ENCODE peak calls at places on chromosome 18, in four cellular contexts. One of them, this sample, is unnamed.

GRCh38 chr18:24268784-24269550 is 128.7 kb downstream of the OSBPL1A start:
- DNase-seq in prostate gland: no peak
- DNase-seq in breast epithelium: no peak
- DNase-seq in GM23248: no peak
- DNase-seq in this sample: no peak

GRCh38 chr18:48133675-48134251 is 203.3 kb upstream of the SMAD2 start:
- DNase-seq in prostate gland: peak; percentile 70
- DNase-seq in breast epithelium: no peak
- DNase-seq in GM23248: no peak
- DNase-seq in this sample: no peak

GRCh38 chr18:69397096-69397495 is 3.6 kb upstream of the DOK6 start:
- DNase-seq in breast epithelium: no peak
- DNase-seq in GM23248: peak; percentile 56
- DNase-seq in prostate gland: no peak
- DNase-seq in this sample: no peak

GRCh38 chr18:47931707-47932103 is 1.2 kb upstream of the SMAD2 start:
- DNase-seq in prostate gland: peak; percentile 17
- DNase-seq in breast epithelium: no peak
- DNase-seq in GM23248: peak; percentile 20
- DNase-seq in this sample: no peak

GRCh38 chr18:46364048-46364447 is 259.9 kb downstream of the HAUS1 start:
- DNase-seq in GM23248: no peak
- DNase-seq in prostate gland: no peak
- DNase-seq in breast epithelium: no peak
- DNase-seq in this sample: no peak

GRCh38 chr18:2050702-2051201 is 520.6 kb downstream of the METTL4 start:
- DNase-seq in prostate gland: no peak
- DNase-seq in breast epithelium: no peak
- DNase-seq in GM23248: no peak
- DNase-seq in this sample: no peak

GRCh38 chr18:28725876-28726275 is 548.9 kb upstream of the CDH2 start:
- DNase-seq in breast epithelium: no peak
- DNase-seq in prostate gland: no peak
- DNase-seq in GM23248: peak; percentile 41
- DNase-seq in this sample: no peak

GRCh38 chr18:76493213-76494107 is 1.6 kb downstream of the ZNF516 start:
- DNase-seq in GM23248: peak; percentile 67
- DNase-seq in prostate gland: no peak
- DNase-seq in breast epithelium: no peak
- DNase-seq in this sample: no peak

GRCh38 chr18:3658529-3658928 is 208.6 kb downstream of the TGIF1 start:
- DNase-seq in prostate gland: no peak
- DNase-seq in GM23248: no peak
- DNase-seq in breast epithelium: no peak
- DNase-seq in this sample: no peak

GRCh38 chr18:8142131-8142711 is 467.0 kb upstream of the RAB12 start:
- DNase-seq in GM23248: peak; percentile 68
- DNase-seq in breast epithelium: no peak
- DNase-seq in prostate gland: no peak
- DNase-seq in this sample: no peak

GRCh38 chr18:58178476-58178875 is 134.4 kb downstream of the NEDD4L start:
- DNase-seq in prostate gland: no peak
- DNase-seq in GM23248: no peak
- DNase-seq in breast epithelium: no peak
- DNase-seq in this sample: no peak

GRCh38 chr18:9808530-9809241 is 77.1 kb upstream of the TXNDC2 start:
- DNase-seq in prostate gland: peak; percentile 27
- DNase-seq in GM23248: peak; percentile 43
- DNase-seq in breast epithelium: no peak
- DNase-seq in this sample: no peak

GRCh38 chr18:58046087-58046793 is 2.2 kb downstream of the NEDD4L start:
- DNase-seq in prostate gland: peak; percentile 27
- DNase-seq in breast epithelium: no peak
- DNase-seq in GM23248: no peak
- DNase-seq in this sample: no peak

GRCh38 chr18:46291149-46291548 is 187.0 kb downstream of the HAUS1 start:
- DNase-seq in prostate gland: no peak
- DNase-seq in GM23248: no peak
- DNase-seq in breast epithelium: no peak
- DNase-seq in this sample: no peak

GRCh38 chr18:68740966-68741365 is 26.1 kb upstream of the TMX3 start:
- DNase-seq in prostate gland: no peak
- DNase-seq in GM23248: no peak
- DNase-seq in breast epithelium: no peak
- DNase-seq in this sample: no peak

GRCh38 chr18:31954349-31954748 is 11.4 kb upstream of the TRAPPC8 start:
- DNase-seq in GM23248: no peak
- DNase-seq in prostate gland: no peak
- DNase-seq in breast epithelium: no peak
- DNase-seq in this sample: no peak

GRCh38 chr18:48412339-48412929 is 3.3 kb upstream of the ZBTB7C start:
- DNase-seq in GM23248: peak; percentile 66
- DNase-seq in prostate gland: no peak
- DNase-seq in breast epithelium: no peak
- DNase-seq in this sample: no peak

DNA sequence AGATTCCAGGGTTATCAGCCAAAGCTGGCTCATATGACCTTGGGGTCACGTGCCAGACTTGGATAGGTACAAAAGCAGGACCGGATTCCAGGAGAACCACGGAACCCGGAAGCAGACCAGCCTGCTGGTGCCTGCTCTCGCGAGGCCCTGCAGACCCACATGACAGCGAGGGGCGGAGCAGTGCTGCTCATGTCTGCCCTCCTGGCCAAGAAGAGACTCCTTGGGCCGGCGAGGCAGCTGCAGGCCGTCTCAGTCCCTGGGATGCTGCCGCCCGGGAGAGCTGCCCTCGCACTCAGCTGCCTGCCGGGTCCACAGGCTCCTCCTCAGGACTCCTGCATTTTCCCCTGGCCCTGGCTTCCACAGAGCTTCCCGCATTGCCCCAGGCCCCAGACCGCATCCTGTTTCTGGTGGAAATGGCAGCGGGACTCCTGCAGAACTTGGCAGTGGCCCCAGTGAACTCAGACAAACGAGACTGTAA is 739.5 kb downstream of the SOCS6 start:
- DNase-seq in GM23248: no peak
- DNase-seq in prostate gland: no peak
- DNase-seq in breast epithelium: no peak
- DNase-seq in this sample: no peak
- H3K9me3 ChIP-seq in GM23248: no peaks in the 10 kb centered on the region
- H3K9me3 ChIP-seq in prostate gland: no peaks in the 10 kb centered on the region
- H3K9me3 ChIP-seq in breast epithelium: no peaks in the 10 kb centered on the region
- H3K9me3 ChIP-seq in this sample: no peaks in the 10 kb centered on the region

GRCh38 chr18:22253156-22253555 is 83.8 kb downstream of the GATA6 start:
- DNase-seq in breast epithelium: no peak
- DNase-seq in GM23248: no peak
- DNase-seq in prostate gland: no peak
- DNase-seq in this sample: no peak

GRCh38 chr18:22253676-22254075 is 84.3 kb downstream of the GATA6 start:
- DNase-seq in GM23248: no peak
- DNase-seq in prostate gland: no peak
- DNase-seq in breast epithelium: no peak
- DNase-seq in this sample: no peak

GRCh38 chr18:22250591-22250996 is 81.2 kb downstream of the GATA6 start:
- DNase-seq in breast epithelium: no peak
- DNase-seq in prostate gland: no peak
- DNase-seq in GM23248: peak; percentile 42
- DNase-seq in this sample: no peak

GRCh38 chr18:22254088-22254487 is 84.7 kb downstream of the GATA6 start:
- DNase-seq in prostate gland: no peak
- DNase-seq in GM23248: no peak
- DNase-seq in breast epithelium: no peak
- DNase-seq in this sample: no peak

GRCh38 chr18:22250026-22250425 is 80.6 kb downstream of the GATA6 start:
- DNase-seq in breast epithelium: no peak
- DNase-seq in GM23248: no peak
- DNase-seq in prostate gland: no peak
- DNase-seq in this sample: no peak
- H3K9me3 ChIP-seq in breast epithelium: no peaks in the 10 kb centered on the region
- H3K9me3 ChIP-seq in GM23248: no peaks in the 10 kb centered on the region
- H3K9me3 ChIP-seq in prostate gland: no peaks in the 10 kb centered on the region
- H3K9me3 ChIP-seq in this sample: no peaks in the 10 kb centered on the region

GRCh38 chr18:71012789-71013188 is 723.9 kb downstream of the SOCS6 start:
- DNase-seq in GM23248: no peak
- DNase-seq in breast epithelium: no peak
- DNase-seq in prostate gland: no peak
- DNase-seq in this sample: no peak
- H3K9me3 ChIP-seq in GM23248: no peaks in the 10 kb centered on the region
- H3K9me3 ChIP-seq in breast epithelium: no peaks in the 10 kb centered on the region
- H3K9me3 ChIP-seq in prostate gland: no peaks in the 10 kb centered on the region
- H3K9me3 ChIP-seq in this sample: no peaks in the 10 kb centered on the region

GRCh38 chr18:50662775-50663383 is 103.0 kb downstream of the MAPK4 start:
- DNase-seq in prostate gland: no peak
- DNase-seq in breast epithelium: no peak
- DNase-seq in GM23248: no peak
- DNase-seq in this sample: no peak

GRCh38 chr18:50665015-50665414 is 105.1 kb downstream of the MAPK4 start:
- DNase-seq in prostate gland: no peak
- DNase-seq in GM23248: no peak
- DNase-seq in breast epithelium: no peak
- DNase-seq in this sample: no peak

GRCh38 chr18:50665519-50665918 is 105.6 kb downstream of the MAPK4 start:
- DNase-seq in GM23248: no peak
- DNase-seq in breast epithelium: no peak
- DNase-seq in prostate gland: no peak
- DNase-seq in this sample: no peak

GRCh38 chr18:50662177-50662576 is 102.3 kb downstream of the MAPK4 start:
- DNase-seq in prostate gland: no peak
- DNase-seq in GM23248: peak; percentile 3
- DNase-seq in breast epithelium: no peak
- DNase-seq in this sample: no peak

GRCh38 chr18:50663626-50664441 is 103.9 kb downstream of the MAPK4 start:
- DNase-seq in GM23248: no peak
- DNase-seq in prostate gland: no peak
- DNase-seq in breast epithelium: no peak
- DNase-seq in this sample: no peak
- H3K9me3 ChIP-seq in GM23248: no peaks in the 10 kb centered on the region
- H3K9me3 ChIP-seq in prostate gland: no peaks in the 10 kb centered on the region
- H3K9me3 ChIP-seq in breast epithelium: no peaks in the 10 kb centered on the region
- H3K9me3 ChIP-seq in this sample: no peaks in the 10 kb centered on the region

DNA sequence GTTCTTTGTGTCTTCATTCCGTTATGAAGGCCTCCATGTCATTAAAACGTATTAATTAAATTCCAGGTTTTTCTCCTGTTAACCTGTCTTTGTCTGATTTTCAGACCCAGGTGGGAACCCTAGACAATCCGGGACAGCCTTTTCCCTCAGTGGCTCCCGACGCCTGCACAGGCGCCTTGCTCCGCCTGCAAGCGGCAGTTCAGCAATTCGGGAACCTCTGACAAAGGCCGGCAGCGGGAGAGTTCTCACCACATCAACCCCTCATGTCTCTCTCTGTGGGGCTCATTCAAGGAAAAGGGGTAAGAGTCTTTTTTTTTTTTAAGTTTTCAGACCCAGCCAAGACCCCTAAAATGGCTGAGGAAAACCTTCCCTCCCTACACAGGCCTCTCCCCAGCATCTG is 259.8 kb upstream of the SALL3 start:
- DNase-seq in breast epithelium: peak; percentile 20
- DNase-seq in prostate gland: no peak
- DNase-seq in GM23248: no peak
- DNase-seq in this sample: no peak
- H3K9me3 ChIP-seq in breast epithelium: no peaks in the 10 kb centered on the region
- H3K9me3 ChIP-seq in prostate gland: no peaks in the 10 kb centered on the region
- H3K9me3 ChIP-seq in GM23248: no peaks in the 10 kb centered on the region
- H3K9me3 ChIP-seq in this sample: no peaks in the 10 kb centered on the region

GRCh38 chr18:66727991-66728390 is 124.1 kb upstream of the CDH19 start:
- DNase-seq in GM23248: no peak
- DNase-seq in prostate gland: no peak
- DNase-seq in breast epithelium: no peak
- DNase-seq in this sample: no peak
- H3K9me3 ChIP-seq in GM23248: no peaks in the 10 kb centered on the region
- H3K9me3 ChIP-seq in prostate gland: no peaks in the 10 kb centered on the region
- H3K9me3 ChIP-seq in breast epithelium: no peaks in the 10 kb centered on the region
- H3K9me3 ChIP-seq in this sample: no peaks in the 10 kb centered on the region

GRCh38 chr18:72104851-72105250 is 439.3 kb downstream of the CBLN2 start:
- DNase-seq in GM23248: no peak
- DNase-seq in breast epithelium: no peak
- DNase-seq in prostate gland: no peak
- DNase-seq in this sample: no peak
- H3K9me3 ChIP-seq in GM23248: no peaks in the 10 kb centered on the region
- H3K9me3 ChIP-seq in breast epithelium: no peaks in the 10 kb centered on the region
- H3K9me3 ChIP-seq in prostate gland: no peaks in the 10 kb centered on the region
- H3K9me3 ChIP-seq in this sample: no peaks in the 10 kb centered on the region

DNA sequence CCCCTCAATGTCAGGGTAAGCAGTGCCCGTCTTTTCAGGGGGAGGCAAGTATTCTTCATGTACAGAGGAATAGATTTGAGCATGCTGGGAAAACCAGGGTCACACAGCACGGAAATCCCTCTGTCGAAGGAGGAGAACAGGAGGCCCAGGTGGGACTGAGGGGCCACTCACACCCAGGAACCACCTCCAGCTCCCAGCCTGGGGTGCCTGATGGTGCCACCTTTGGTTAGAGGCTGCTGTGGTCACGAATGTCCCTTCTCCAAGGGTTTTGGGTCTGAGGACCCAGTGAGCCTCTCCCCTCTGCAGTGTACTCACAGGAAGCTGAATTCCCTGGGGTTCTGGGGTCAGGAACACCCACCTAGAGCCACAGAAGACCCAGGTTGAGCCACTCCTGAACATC is 197.3 kb downstream of the ANKRD30B start:
- DNase-seq in breast epithelium: no peak
- DNase-seq in prostate gland: no peak
- DNase-seq in GM23248: no peak
- DNase-seq in this sample: no peak
- H3K9me3 ChIP-seq in breast epithelium: no peaks in the 10 kb centered on the region
- H3K9me3 ChIP-seq in prostate gland: no peaks in the 10 kb centered on the region
- H3K9me3 ChIP-seq in GM23248: no peaks in the 10 kb centered on the region
- H3K9me3 ChIP-seq in this sample: no peaks in the 10 kb centered on the region

This sample was measured in T-helper 17 cell.